ENCODE peak calls at places on chromosomes 16 and 17, in four cellular contexts. Q, S, B and H are unnamed samples.

GRCh38 chr16:89345663-89346150 is 128.2 kb downstream of the ZNF778 start:
- ATAC-seq in Q (no peak), S (peak), B (no peak), H (no peak)

GRCh38 chr16:4500283-4500682 is 24.1 kb downstream of the HMOX2 start:
- ATAC-seq in Q (peak), S (peak), B (peak), H (peak)

GRCh38 chr17:43958953-43959352 is 5.2 kb upstream of the PYY start:
- ATAC-seq in Q (peak), S (no peak), B (no peak), H (no peak)

GRCh38 chr17:66542183-66542966 is 240.0 kb downstream of the PRKCA start:
- ATAC-seq in Q (no peak), S (peak), B (no peak), H (no peak)

GRCh38 chr16:14307059-14307531 is 236.0 kb downstream of the MRTFB start:
- ATAC-seq in Q (no peak), S (no peak), B (no peak), H (no peak)

GRCh38 chr16:29898135-29898534 is 1.2 kb downstream of the SEZ6L2 start:
- ATAC-seq in Q (no peak), S (no peak), B (no peak), H (no peak)

GRCh38 chr17:80453980-80454556 is 22.3 kb downstream of the NPTX1 start:
- ATAC-seq in Q (peak), S (peak), B (no peak), H (peak)

GRCh38 chr16:56800355-56800754 is 64.7 kb upstream of the SLC12A3 start:
- ATAC-seq in Q (peak), S (no peak), B (no peak), H (no peak)

GRCh38 chr16:14489460-14489859 is 140.6 kb downstream of the PARN start:
- ATAC-seq in Q (no peak), S (no peak), B (no peak), H (no peak)

GRCh38 chr17:80632046-80632581 is 87.5 kb downstream of the RPTOR start:
- ATAC-seq in Q (no peak), S (peak), B (no peak), H (no peak)

GRCh38 chr17:12040478-12040877 is 19.8 kb downstream of the MAP2K4 start:
- ATAC-seq in Q (no peak), S (no peak), B (no peak), H (no peak)

GRCh38 chr17:33526753-33527152 is 233.7 kb upstream of the ASIC2 start:
- ATAC-seq in Q (no peak), S (no peak), B (no peak), H (no peak)

GRCh38 chr17:189444-189843 is 8.0 kb upstream of the DOC2B start:
- ATAC-seq in Q (no peak), S (no peak), B (no peak), H (no peak)

GRCh38 chr16:58042886-58043515 is 17.4 kb downstream of the MMP15 start:
- ATAC-seq in Q (no peak), S (no peak), B (no peak), H (no peak)